ENCODE peak calls at places on chromosomes 12 and 14, in eight cellular contexts. D is testis; E is SK-N-SH; O is stomach; G is neuronal stem cell; S is CD4-positive, CD25-positive, alpha-beta regulatory T cell; H is SJCRH30; J is bronchial epithelial cell. L is an unnamed sample.
A peak's percentile ranks its signal among the peaks of the same experiment; 100 is the strongest.

GRCh38 chr14:20440882-20441281 is 4.9 kb upstream of the KLHL33 start:
- DNase-seq in D (no peak), O (no peak), H (no peak), S (peak; percentile 74), J (peak; percentile 27), E (no peak), G (no peak), L (no peak)

GRCh38 chr12:14770495-14771313 is 32.6 kb downstream of the WBP11 start:
- DNase-seq in E (peak; percentile 82), O (peak; percentile 96), S (peak; percentile 98), J (peak; percentile 92), D (peak; percentile 99), H (peak; percentile 82), G (peak; percentile 76), L (peak; percentile 96)

GRCh38 chr14:32950584-32950983 is 11.9 kb downstream of the NPAS3 start:
- DNase-seq in H (no peak), J (no peak), G (no peak), S (no peak), E (no peak), O (no peak), D (no peak), L (no peak)

GRCh38 chr14:55398679-55399078 is 13.0 kb downstream of the ATG14 start:
- DNase-seq in J (peak; percentile 97), S (no peak), O (no peak), D (peak; percentile 27), G (no peak), E (no peak), H (peak; percentile 39), L (no peak)

GRCh38 chr14:93013368-93013719 is 90.4 kb downstream of the CHGA start:
- DNase-seq in S (no peak), D (peak; percentile 43), J (no peak), E (no peak), O (no peak), H (peak; percentile 77), G (no peak), L (no peak)

GRCh38 chr14:51458563-51458955 is 193.2 kb upstream of the FRMD6 start:
- DNase-seq in S (no peak), O (no peak), D (no peak), E (no peak), G (no peak), H (no peak), J (peak; percentile 95), L (no peak)

GRCh38 chr12:116818341-116818856 is 62.8 kb downstream of the HRK start:
- DNase-seq in D (peak; percentile 31), S (peak; percentile 51), H (peak; percentile 22), E (peak; percentile 27), G (no peak), J (no peak), O (peak; percentile 31), L (peak; percentile 71)

GRCh38 chr12:88308825-88309224 is 166.7 kb downstream of the TMTC3 start:
- DNase-seq in S (no peak), O (no peak), G (no peak), J (peak; percentile 86), D (no peak), H (no peak), E (no peak), L (no peak)

GRCh38 chr12:51403744-51404143 is 12.5 kb upstream of the GALNT6 start:
- DNase-seq in E (no peak), S (no peak), G (no peak), H (no peak), J (no peak), O (no peak), D (peak; percentile 21), L (no peak)

GRCh38 chr12:26830783-26831601 is 2.0 kb downstream of the ITPR2 start:
- DNase-seq in G (no peak), D (peak; percentile 28), E (no peak), O (no peak), J (no peak), H (peak; percentile 6), S (no peak), L (no peak)

GRCh38 chr14:59343585-59343984 is 121.6 kb downstream of the GPR135 start:
- DNase-seq in O (no peak), E (no peak), G (no peak), H (peak; percentile 9), J (no peak), D (no peak), S (no peak), L (no peak)
- H3K36me3 ChIP-seq in O (peaks cover 21% of the 10 kb centered on the region), E (peaks cover 31% of the 10 kb centered on the region), G (no peaks in the 10 kb centered on the region), H (no peaks in the 10 kb centered on the region), J (peaks cover 2% of the 10 kb centered on the region), D (no peaks in the 10 kb centered on the region), S (peaks cover 21% of the 10 kb centered on the region), L (no peaks in the 10 kb centered on the region)

GRCh38 chr12:132649226-132649945 is 30.8 kb downstream of the P2RX2 start:
- DNase-seq in D (no peak), O (no peak), G (no peak), E (no peak), J (no peak), H (no peak), S (no peak), L (peak; percentile 57)

GRCh38 chr12:132646850-132647249 is 28.3 kb downstream of the P2RX2 start:
- DNase-seq in J (no peak), H (no peak), D (no peak), S (peak; percentile 23), G (no peak), E (no peak), O (no peak), L (peak; percentile 4)

GRCh38 chr12:132648616-132649225 is 30.1 kb downstream of the P2RX2 start:
- DNase-seq in D (no peak), J (no peak), E (no peak), H (no peak), S (no peak), O (no peak), G (no peak), L (no peak)

GRCh38 chr12:132651444-132652100 is 33.0 kb downstream of the P2RX2 start:
- DNase-seq in S (no peak), E (no peak), H (no peak), J (no peak), G (no peak), O (no peak), D (no peak), L (peak; percentile 29)

GRCh38 chr12:132647858-132648257 is 29.3 kb downstream of the P2RX2 start:
- DNase-seq in J (no peak), E (no peak), D (no peak), G (no peak), H (no peak), S (no peak), O (no peak), L (peak; percentile 35)
- H3K36me3 ChIP-seq in J (peaks cover 9% of the 10 kb centered on the region), E (peaks cover 11% of the 10 kb centered on the region), D (no peaks in the 10 kb centered on the region), G (peaks cover 56% of the 10 kb centered on the region), H (peaks cover 60% of the 10 kb centered on the region), S (peaks cover 40% of the 10 kb centered on the region), O (peaks cover 92% of the 10 kb centered on the region), L (no peaks in the 10 kb centered on the region)

GRCh38 chr12:13210543-13211190 is 14.1 kb downstream of the EMP1 start:
- DNase-seq in O (no peak), J (no peak), H (no peak), E (no peak), S (no peak), G (no peak), D (no peak), L (no peak)
- H3K36me3 ChIP-seq in O (peaks cover 32% of the 10 kb centered on the region), J (peaks cover 16% of the 10 kb centered on the region), H (no peaks in the 10 kb centered on the region), E (peaks cover 32% of the 10 kb centered on the region), S (no peaks in the 10 kb centered on the region), G (no peaks in the 10 kb centered on the region), D (no peaks in the 10 kb centered on the region), L (no peaks in the 10 kb centered on the region)

GRCh38 chr14:50452979-50453705 is 56.5 kb upstream of the CDKL1 start:
- DNase-seq in G (no peak), E (no peak), J (peak; percentile 97), S (no peak), H (no peak), D (no peak), O (no peak), L (no peak)
- H3K36me3 ChIP-seq in G (peaks cover 11% of the 10 kb centered on the region), E (peaks cover 87% of the 10 kb centered on the region), J (peaks cover 1% of the 10 kb centered on the region), S (peaks cover 72% of the 10 kb centered on the region), H (peaks cover 66% of the 10 kb centered on the region), D (no peaks in the 10 kb centered on the region), O (peaks cover 78% of the 10 kb centered on the region), L (peaks cover 25% of the 10 kb centered on the region)

GRCh38 chr14:73958591-73958990 is 8.5 kb downstream of the COQ6 start:
- DNase-seq in J (no peak), E (no peak), G (no peak), H (peak; percentile 83), S (no peak), O (no peak), D (no peak), L (no peak)
- H3K36me3 ChIP-seq in J (peaks cover 17% of the 10 kb centered on the region), E (peaks cover 71% of the 10 kb centered on the region), G (peaks cover 25% of the 10 kb centered on the region), H (peaks cover 29% of the 10 kb centered on the region), S (peaks cover 79% of the 10 kb centered on the region), O (peaks cover 99% of the 10 kb centered on the region), D (no peaks in the 10 kb centered on the region), L (peaks cover 69% of the 10 kb centered on the region)

DNA sequence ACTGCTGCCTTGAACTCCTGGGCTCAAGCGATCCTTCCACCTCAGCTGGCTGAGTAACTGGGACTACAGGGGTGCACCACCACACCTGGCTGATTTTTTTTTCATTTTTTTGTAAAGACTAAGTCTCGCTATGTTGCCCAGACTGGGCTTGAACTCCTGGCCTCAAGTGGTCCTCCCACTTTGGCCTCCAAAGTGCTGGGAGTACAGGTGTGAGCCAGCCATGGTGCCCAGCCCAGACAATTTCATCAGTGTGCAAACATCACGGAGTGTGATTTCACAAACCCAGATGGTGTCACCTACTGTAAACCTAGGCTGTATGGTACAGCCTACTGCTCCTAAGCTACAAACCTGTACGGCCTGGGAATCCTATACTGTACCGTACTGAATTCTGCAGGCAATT is 6.9 kb upstream of the BCL7A start:
- DNase-seq in H (no peak), D (no peak), S (no peak), E (no peak), O (no peak), J (no peak), G (no peak), L (no peak)
- H3K36me3 ChIP-seq in H (no peaks in the 10 kb centered on the region), D (no peaks in the 10 kb centered on the region), S (no peaks in the 10 kb centered on the region), E (no peaks in the 10 kb centered on the region), O (no peaks in the 10 kb centered on the region), J (no peaks in the 10 kb centered on the region), G (no peaks in the 10 kb centered on the region), L (no peaks in the 10 kb centered on the region)

GRCh38 chr12:2826721-2827515 is 7.9 kb downstream of the NRIP2 start:
- DNase-seq in D (no peak), E (no peak), H (peak; percentile 62), J (no peak), G (no peak), O (no peak), S (no peak), L (no peak)

GRCh38 chr12:2823483-2823882 is 11.0 kb downstream of the ITFG2 start:
- DNase-seq in H (no peak), G (no peak), S (no peak), O (no peak), E (no peak), J (no peak), D (no peak), L (no peak)

GRCh38 chr12:2826036-2826435 is 8.8 kb downstream of the NRIP2 start:
- DNase-seq in D (no peak), O (no peak), J (no peak), E (no peak), H (no peak), G (no peak), S (no peak), L (no peak)

GRCh38 chr12:2825133-2825532 is 9.7 kb downstream of the NRIP2 start:
- DNase-seq in H (no peak), J (no peak), E (no peak), O (no peak), G (no peak), D (no peak), S (no peak), L (no peak)

DNA sequence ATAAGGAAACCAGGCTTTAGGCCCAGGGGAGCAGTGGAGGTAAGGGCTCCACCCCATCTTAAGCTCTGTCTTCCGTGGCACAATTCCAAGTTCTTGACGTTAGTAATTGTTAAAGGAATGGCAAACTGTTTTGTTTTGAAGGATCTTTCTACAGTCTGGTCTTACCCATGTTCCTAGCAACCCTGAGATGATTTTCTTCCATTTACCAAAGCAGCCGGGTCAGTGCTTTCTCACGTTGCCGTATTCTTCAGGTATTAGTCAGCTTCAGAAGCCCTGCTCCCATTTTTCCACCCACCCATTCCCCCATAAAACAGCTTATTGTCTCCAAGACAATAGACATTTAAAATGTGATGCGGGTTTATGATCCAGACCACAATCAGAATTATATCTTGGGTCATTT is 10.3 kb downstream of the NRIP2 start:
- DNase-seq in G (no peak), D (no peak), O (no peak), S (no peak), H (no peak), E (no peak), J (no peak), L (no peak)
- H3K36me3 ChIP-seq in G (peaks cover 31% of the 10 kb centered on the region), D (no peaks in the 10 kb centered on the region), O (peaks cover 100% of the 10 kb centered on the region), S (peaks cover 85% of the 10 kb centered on the region), H (peaks cover 40% of the 10 kb centered on the region), E (peaks cover 14% of the 10 kb centered on the region), J (peaks cover 31% of the 10 kb centered on the region), L (peaks cover 45% of the 10 kb centered on the region)